ENCODE peak calls at places on chromosomes 7 and 10, in ten cellular contexts. D, O, Y, C, F, G, A, T, X and U are unnamed samples. For H3K4me1 and H3K9me3, the result is how much of the 10 kb centered on the place peaks cover.

GRCh38 chr10:131926743-131927595 is 26.2 kb downstream of the PPP2R2D start:
- DNase-seq in D (no peak), O (no peak), Y (no peak), C (no peak), F (no peak), G (no peak), A (peak), T (no peak), X (no peak), U (no peak)

GRCh38 chr7:77406421-77406820 is 9.7 kb downstream of the GSAP start:
- DNase-seq in D (no peak), O (no peak), Y (no peak), C (no peak), F (no peak), G (no peak), A (no peak), T (no peak), X (no peak), U (no peak)

GRCh38 chr10:895324-895723 is 36.2 kb downstream of the LARP4B start:
- DNase-seq in D (no peak), O (no peak), Y (no peak), C (no peak), F (no peak), G (no peak), A (no peak), T (no peak), X (no peak), U (no peak)

GRCh38 chr7:50497068-50497642 is 47.0 kb upstream of the FIGNL1 start:
- DNase-seq in D (no peak), O (no peak), Y (no peak), C (peak), F (no peak), G (no peak), A (peak), T (no peak), X (no peak), U (no peak)

GRCh38 chr7:29190349-29191045 is 4.1 kb upstream of the CHN2 start:
- DNase-seq in D (no peak), O (peak), Y (no peak), C (no peak), F (no peak), G (no peak), A (no peak), T (no peak), X (no peak), U (no peak)

GRCh38 chr10:61918989-61919388 is 17.5 kb downstream of the ARID5B start:
- DNase-seq in D (no peak), O (no peak), Y (no peak), C (no peak), F (no peak), G (no peak), A (no peak), T (no peak), X (no peak), U (no peak)

GRCh38 chr10:60964257-60965235 is 20.6 kb upstream of the RHOBTB1 start:
- DNase-seq in D (peak), O (peak), Y (peak), C (peak), F (peak), G (peak), A (peak), T (no peak), X (peak), U (no peak)

GRCh38 chr10:50275650-50276235 is 24.4 kb upstream of the ASAH2 start:
- DNase-seq in D (no peak), O (peak), Y (no peak), C (no peak), F (no peak), G (peak), A (peak), T (no peak), X (peak), U (no peak)

GRCh38 chr10:124738441-124738840 is 5.7 kb downstream of the FAM53B start:
- DNase-seq in D (no peak), O (no peak), Y (no peak), C (no peak), F (no peak), G (no peak), A (no peak), T (no peak), X (no peak), U (no peak)

GRCh38 chr10:133158756-133159610 is 1.0 kb upstream of the KNDC1 start:
- DNase-seq in D (no peak), O (no peak), Y (peak), C (no peak), F (no peak), G (peak), A (peak), T (peak), X (peak), U (no peak)

GRCh38 chr7:17312641-17313040 is 14.2 kb downstream of the AHR start:
- DNase-seq in D (no peak), O (no peak), Y (no peak), C (no peak), F (no peak), G (no peak), A (no peak), T (no peak), X (no peak), U (no peak)

GRCh38 chr7:123003539-123004126 is 8.1 kb upstream of the TAS2R16 start:
- DNase-seq in D (no peak), O (no peak), Y (no peak), C (no peak), F (no peak), G (no peak), A (no peak), T (no peak), X (no peak), U (no peak)

GRCh38 chr7:155722118-155722517 is 77.7 kb downstream of the RBM33 start:
- DNase-seq in D (no peak), O (no peak), Y (no peak), C (no peak), F (no peak), G (no peak), A (no peak), T (no peak), X (no peak), U (no peak)

GRCh38 chr10:93752761-93753160 is 5.0 kb upstream of the LGI1 start:
- DNase-seq in D (no peak), O (peak), Y (no peak), C (peak), F (no peak), G (no peak), A (no peak), T (no peak), X (no peak), U (no peak)

GRCh38 chr10:50501899-50502556 is 121.7 kb downstream of the SGMS1 start:
- DNase-seq in D (no peak), O (peak), Y (no peak), C (no peak), F (no peak), G (no peak), A (no peak), T (no peak), X (no peak), U (no peak)

GRCh38 chr10:62268027-62268398 is 631 bp downstream of the RTKN2 start:
- DNase-seq in D (no peak), O (no peak), Y (no peak), C (no peak), F (no peak), G (peak), A (no peak), T (no peak), X (peak), U (no peak)

GRCh38 chr7:96312502-96312901 is 9.4 kb downstream of the SLC25A13 start:
- DNase-seq in D (no peak), O (no peak), Y (no peak), C (no peak), F (no peak), G (no peak), A (no peak), T (no peak), X (no peak), U (no peak)

GRCh38 chr10:46515402-46516192 is 40.9 kb downstream of the GPRIN2 start:
- DNase-seq in D (no peak), O (no peak), Y (no peak), C (no peak), F (no peak), G (peak), A (no peak), T (peak), X (no peak), U (no peak)

GRCh38 chr10:91010952-91011351 is 90.1 kb upstream of the ANKRD1 start:
- DNase-seq in D (no peak), O (no peak), Y (no peak), C (no peak), F (no peak), G (no peak), A (no peak), T (no peak), X (no peak), U (no peak)

GRCh38 chr10:61821153-61821552 is 80.3 kb upstream of the ARID5B start:
- DNase-seq in D (no peak), O (no peak), Y (no peak), C (peak), F (no peak), G (no peak), A (no peak), T (no peak), X (no peak), U (no peak)

GRCh38 chr7:87944547-87944946 is 10.5 kb downstream of the ADAM22 start:
- DNase-seq in D (no peak), O (no peak), Y (no peak), C (no peak), F (no peak), G (no peak), A (no peak), T (no peak), X (no peak), U (no peak)

GRCh38 chr10:90958781-90959180 is 37.9 kb upstream of the ANKRD1 start:
- DNase-seq in D (no peak), O (no peak), Y (no peak), C (no peak), F (no peak), G (no peak), A (no peak), T (no peak), X (no peak), U (no peak)

GRCh38 chr10:13056461-13057077 is 43.4 kb upstream of the OPTN start:
- DNase-seq in D (no peak), O (no peak), Y (no peak), C (no peak), F (no peak), G (no peak), A (peak), T (no peak), X (peak), U (no peak)

GRCh38 chr10:24929056-24929544 is 23.3 kb downstream of the PRTFDC1 start:
- DNase-seq in D (no peak), O (no peak), Y (no peak), C (peak), F (no peak), G (no peak), A (no peak), T (no peak), X (no peak), U (no peak)

GRCh38 chr7:17599733-17600685 is 301.6 kb downstream of the AHR start:
- DNase-seq in D (no peak), O (peak), Y (no peak), C (peak), F (no peak), G (no peak), A (no peak), T (no peak), X (no peak), U (no peak)

DNA sequence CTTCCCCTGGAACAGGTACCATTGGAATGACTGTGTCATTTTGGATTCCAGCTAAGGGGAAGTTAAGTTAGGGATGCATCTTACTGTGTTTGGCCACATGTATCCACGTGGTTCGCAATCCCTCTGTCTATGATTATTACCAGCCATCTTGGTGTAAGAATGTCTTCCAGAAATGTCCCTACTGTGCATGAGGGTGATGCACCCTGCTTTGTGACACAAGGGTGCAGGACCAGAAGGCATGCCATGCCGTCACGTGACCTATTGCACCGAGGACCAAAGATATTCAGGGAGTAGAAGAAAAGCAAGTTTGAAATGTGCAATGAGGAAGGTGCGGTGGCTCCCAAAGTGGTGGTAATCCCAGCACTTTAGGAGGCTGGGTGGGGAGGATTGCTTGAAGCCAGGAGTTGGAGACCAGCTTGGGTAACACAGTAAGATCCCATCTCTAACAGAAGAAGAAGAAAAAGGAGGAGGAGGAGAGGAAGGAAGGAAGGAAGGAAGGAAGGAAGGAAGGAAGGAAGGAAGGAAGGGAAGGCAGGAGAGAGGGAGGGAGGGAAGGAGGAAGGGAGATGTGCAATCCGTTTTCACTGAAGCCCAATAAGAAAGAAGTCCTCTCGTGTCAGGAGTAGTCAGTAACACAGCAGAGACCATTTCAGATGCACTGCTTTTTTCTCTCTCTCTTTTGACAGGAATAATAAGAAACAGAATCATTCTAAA is 42.5 kb upstream of the USP6NL start:
- DNase-seq in D (no peak), O (no peak), Y (no peak), C (no peak), F (no peak), G (no peak), A (no peak), T (no peak), X (no peak), U (no peak)
- H3K4me1 ChIP-seq in D (under half), O (under half), Y (under half), C (under half), F (under half), G (under half), A (under half), T (under half), X (under half), U (under half)

GRCh38 chr7:157818701-157819516 is 482.1 kb downstream of the DNAJB6 start:
- DNase-seq in D (no peak), O (no peak), Y (no peak), C (no peak), F (no peak), G (peak), A (no peak), T (no peak), X (no peak), U (no peak)
- H3K9me3 ChIP-seq in D (under half), O (under half), Y (under half), C (under half), F (under half), G (under half), A (under half), T (under half), X (under half), U (under half)

GRCh38 chr7:151045967-151046366 is 2.4 kb upstream of the ASIC3 start:
- DNase-seq in D (no peak), O (no peak), Y (no peak), C (no peak), F (no peak), G (no peak), A (no peak), T (no peak), X (no peak), U (no peak)
- H3K27ac ChIP-seq in D (no peak), O (no peak), Y (no peak), C (no peak), F (no peak), G (no peak), A (no peak), T (no peak), X (no peak), U (no peak)

GRCh38 chr10:89332092-89332633 is 4.4 kb downstream of the IFIT3 start:
- DNase-seq in D (no peak), O (no peak), Y (peak), C (peak), F (no peak), G (no peak), A (peak), T (no peak), X (no peak), U (no peak)
- H3K4me1 ChIP-seq in D (under half), O (under half), Y (under half), C (under half), F (half or more), G (half or more), A (under half), T (under half), X (under half), U (under half)

DNA sequence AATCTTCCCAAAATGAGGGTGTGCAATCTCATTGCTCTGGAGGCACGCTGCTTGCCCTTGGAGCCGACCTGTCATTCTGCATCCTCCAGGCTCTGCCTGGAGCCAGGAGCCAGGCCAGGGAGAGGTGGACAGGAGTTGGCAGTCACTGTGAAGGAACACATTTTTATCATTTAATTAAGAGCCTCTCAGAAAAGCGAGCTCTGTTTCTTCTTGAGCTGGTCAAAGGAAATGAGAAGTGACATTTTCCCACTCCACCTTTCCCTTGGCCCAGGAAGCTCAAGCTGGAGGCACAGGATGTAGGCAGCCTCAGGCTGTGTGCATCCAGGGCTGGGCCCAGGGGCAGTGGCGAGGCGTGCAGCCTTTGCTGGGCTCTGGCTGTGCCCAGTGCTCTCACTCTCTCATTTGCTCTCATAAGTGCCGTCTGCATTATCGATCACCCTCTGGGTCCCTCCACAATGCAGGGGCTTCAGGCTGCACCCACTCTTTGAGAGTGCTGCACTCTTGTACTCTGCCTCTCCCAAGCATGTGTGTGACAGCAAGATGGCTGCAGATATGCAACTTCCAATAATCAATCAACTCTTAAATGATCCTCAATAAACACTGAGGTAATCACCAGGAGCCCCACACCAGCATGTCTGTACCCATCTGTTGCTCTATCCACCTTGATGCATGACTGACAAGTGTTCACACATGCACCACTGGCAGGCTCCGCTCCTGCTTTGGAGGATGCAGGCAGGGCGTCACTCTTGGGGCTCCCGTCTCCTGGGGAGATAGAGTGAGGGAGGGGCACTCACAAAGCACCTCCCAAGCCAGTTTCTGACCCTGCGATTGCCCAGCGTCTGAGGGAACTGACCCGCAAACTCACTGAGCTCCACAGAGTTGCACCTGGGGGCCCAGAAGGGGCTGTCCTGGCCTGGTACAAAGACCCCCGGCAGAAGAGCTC is 171.4 kb downstream of the ZNF248 start:
- DNase-seq in D (no peak), O (no peak), Y (no peak), C (no peak), F (no peak), G (no peak), A (no peak), T (no peak), X (no peak), U (no peak)
- H3K9me3 ChIP-seq in D (under half), O (under half), Y (under half), C (under half), F (under half), G (under half), A (under half), T (under half), X (under half), U (under half)

GRCh38 chr7:19969859-19970493 is 196.6 kb upstream of the TMEM196 start:
- DNase-seq in D (no peak), O (peak), Y (no peak), C (peak), F (no peak), G (no peak), A (no peak), T (no peak), X (no peak), U (no peak)
- H3K27ac ChIP-seq in D (no peak), O (peak), Y (no peak), C (no peak), F (no peak), G (no peak), A (no peak), T (peak), X (no peak), U (no peak)